ENCODE peak calls at places on chromosomes 5 and 9, in six cellular contexts. O, N, V, L, S and Q are unnamed samples. For H3K9me3, the result is how much of the 10 kb centered on the place peaks cover.

GRCh38 chr9:110446171-110446570 is 108.5 kb upstream of the TXNDC8 start:
- DNase-seq in N (no peak), O (no peak), V (no peak), L (no peak), S (peak), Q (no peak)

GRCh38 chr9:71692337-71692736 is 76.0 kb downstream of the CEMIP2 start:
- DNase-seq in L (no peak), V (no peak), S (peak), O (no peak), N (no peak), Q (peak)

GRCh38 chr5:92641031-92641962 is 939.7 kb downstream of the NR2F1-AS1 start:
- DNase-seq in N (peak), V (no peak), O (peak), S (peak), L (peak), Q (no peak)

GRCh38 chr9:129036923-129037766 is 719 bp downstream of the MIGA2 start:
- DNase-seq in L (peak), S (peak), O (no peak), N (no peak), V (no peak), Q (no peak)

GRCh38 chr9:137254624-137255447 is at the start of gene NELFB:
- DNase-seq in L (peak), S (peak), V (peak), N (peak), O (peak), Q (peak)

GRCh38 chr5:135478938-135479337 is 26.8 kb upstream of the TIFAB start:
- DNase-seq in N (no peak), S (no peak), L (no peak), V (no peak), O (no peak), Q (no peak)

GRCh38 chr5:142652563-142652962 is 33.3 kb downstream of the FGF1 start:
- DNase-seq in L (no peak), S (no peak), O (no peak), V (no peak), N (no peak), Q (no peak)

GRCh38 chr9:32986971-32987370 is 14.5 kb downstream of the APTX start:
- DNase-seq in O (no peak), L (no peak), N (no peak), S (peak), V (no peak), Q (no peak)

GRCh38 chr9:87770616-87771015 is 44.7 kb downstream of the CTSL start:
- DNase-seq in L (no peak), S (no peak), V (no peak), O (no peak), N (no peak), Q (no peak)

GRCh38 chr5:53253421-53253871 is 143.9 kb upstream of the MOCS2 start:
- DNase-seq in N (peak), V (no peak), O (peak), L (no peak), S (peak), Q (no peak)

GRCh38 chr9:113593682-113594281 is 130.3 kb downstream of the RGS3 start:
- DNase-seq in S (peak), O (peak), N (peak), L (peak), V (peak), Q (peak)

GRCh38 chr5:159849437-159850191 is 66.7 kb upstream of the ADRA1B start:
- DNase-seq in L (no peak), O (peak), V (no peak), S (peak), N (peak), Q (no peak)

GRCh38 chr9:16992138-16992537 is 121.7 kb upstream of the BNC2 start:
- DNase-seq in O (no peak), V (no peak), S (peak), L (no peak), N (no peak), Q (no peak)

GRCh38 chr5:177023247-177023703 is 779 bp downstream of the ZNF346 start:
- DNase-seq in L (no peak), N (no peak), O (peak), S (peak), V (no peak), Q (no peak)

GRCh38 chr9:109780453-109781033 is 545 bp downstream of the PALM2AKAP2 start:
- DNase-seq in N (no peak), L (peak), O (peak), S (peak), V (no peak), Q (no peak)

GRCh38 chr5:173507171-173507570 is 109.3 kb downstream of the BOD1 start:
- DNase-seq in S (no peak), V (no peak), O (no peak), N (no peak), L (no peak), Q (no peak)

GRCh38 chr5:159514229-159514822 is 184.0 kb upstream of the IL12B start:
- DNase-seq in V (no peak), N (no peak), L (no peak), S (no peak), O (no peak), Q (no peak)

GRCh38 chr9:88278036-88278435 is 110.2 kb upstream of the SPIN1 start:
- DNase-seq in O (no peak), N (no peak), V (no peak), S (no peak), L (no peak), Q (no peak)

GRCh38 chr5:80672140-80672736 is 17.5 kb upstream of the DHFR start:
- DNase-seq in O (peak), S (peak), V (peak), L (peak), N (peak), Q (peak)

GRCh38 chr5:10632110-10632903 is 68.4 kb downstream of the ANKRD33B start:
- DNase-seq in L (peak), S (no peak), V (no peak), O (no peak), N (no peak), Q (no peak)

GRCh38 chr5:61202213-61202612 is 39.9 kb upstream of the SMIM15 start:
- DNase-seq in O (no peak), N (no peak), S (peak), V (no peak), L (no peak), Q (no peak)

GRCh38 chr9:90458485-90458884 is 184.1 kb downstream of the DIRAS2 start:
- DNase-seq in O (peak), V (no peak), N (no peak), S (no peak), L (peak), Q (no peak)

GRCh38 chr5:38854907-38855306 is 9.1 kb downstream of the OSMR start:
- DNase-seq in O (no peak), L (no peak), N (no peak), V (no peak), S (no peak), Q (peak)

GRCh38 chr9:133457748-133458147 is 2.0 kb upstream of the CACFD1 start:
- DNase-seq in V (no peak), L (no peak), O (no peak), N (no peak), S (no peak), Q (no peak)

DNA sequence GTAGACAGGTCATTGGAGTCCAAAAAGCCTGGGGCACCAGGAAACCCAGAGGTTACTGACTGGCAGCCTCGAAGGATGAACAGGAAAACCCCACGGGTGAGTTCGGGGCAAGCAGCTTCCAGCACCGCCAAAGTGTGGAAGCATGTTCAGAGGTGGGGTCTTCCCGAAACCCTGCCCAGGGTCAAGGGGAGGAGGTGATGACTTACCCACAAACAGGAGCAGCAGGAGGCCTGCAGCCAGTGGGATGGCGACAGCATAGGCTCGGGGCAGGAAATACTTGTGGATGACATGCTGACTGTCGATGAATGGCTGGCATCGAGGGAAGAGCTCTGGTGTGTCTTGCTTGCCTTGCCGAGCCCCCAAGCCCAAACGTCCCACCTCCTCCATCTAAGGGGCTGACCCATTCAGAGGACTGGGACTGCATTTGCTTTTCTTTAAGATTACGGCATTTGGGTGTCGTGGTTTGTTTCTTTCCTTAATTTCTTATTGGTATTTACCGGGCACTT is 1.3 kb downstream of the DPM2 start:
- DNase-seq in V (no peak), L (no peak), N (no peak), S (no peak), O (no peak), Q (no peak)
- H3K4me3 ChIP-seq in V (peak), L (no peak), N (peak), S (peak), O (peak), Q (no peak)

GRCh38 chr9:84744726-84745125 is 75.2 kb downstream of the NTRK2 start:
- DNase-seq in V (no peak), S (no peak), L (no peak), O (no peak), N (no peak), Q (no peak)
- H3K9me3 ChIP-seq in V (under half), S (under half), L (under half), O (under half), N (under half), Q (under half)

DNA sequence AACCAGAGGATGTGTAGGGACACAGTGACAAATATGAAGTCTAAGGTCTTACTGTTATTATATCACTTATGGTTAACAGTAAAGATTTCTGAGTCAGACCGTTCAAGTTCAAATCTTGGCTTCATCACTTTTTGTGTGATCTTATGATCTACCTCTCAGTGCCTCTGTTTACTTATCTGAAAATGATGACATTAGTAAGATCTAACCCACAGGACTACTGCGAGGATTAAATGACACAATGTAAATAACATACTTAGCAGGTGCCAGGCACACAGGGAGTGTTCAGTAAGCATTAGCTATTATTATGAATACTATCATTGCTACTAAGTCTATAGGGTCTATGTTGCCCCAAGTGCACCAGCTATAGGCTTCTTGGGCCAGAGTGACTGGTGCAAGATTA is 2.0 kb downstream of the IRF1 start:
- DNase-seq in N (no peak), L (no peak), V (no peak), O (peak), S (no peak), Q (no peak)
- H3K4me3 ChIP-seq in N (peak), L (peak), V (peak), O (peak), S (peak), Q (peak)

GRCh38 chr5:83474170-83474796 is 2.7 kb downstream of the VCAN start:
- DNase-seq in S (peak), L (peak), N (peak), V (peak), O (peak), Q (peak)

GRCh38 chr5:83472213-83472507 is 616 bp downstream of the VCAN start:
- DNase-seq in O (peak), S (no peak), V (no peak), L (no peak), N (no peak), Q (no peak)

GRCh38 chr5:83472508-83473343 is 1.2 kb downstream of the VCAN start:
- DNase-seq in L (peak), V (peak), S (peak), O (no peak), N (no peak), Q (peak)

GRCh38 chr5:83474986-83475385 is 3.4 kb downstream of the VCAN start:
- DNase-seq in V (no peak), N (no peak), L (no peak), O (peak), S (no peak), Q (no peak)

DNA sequence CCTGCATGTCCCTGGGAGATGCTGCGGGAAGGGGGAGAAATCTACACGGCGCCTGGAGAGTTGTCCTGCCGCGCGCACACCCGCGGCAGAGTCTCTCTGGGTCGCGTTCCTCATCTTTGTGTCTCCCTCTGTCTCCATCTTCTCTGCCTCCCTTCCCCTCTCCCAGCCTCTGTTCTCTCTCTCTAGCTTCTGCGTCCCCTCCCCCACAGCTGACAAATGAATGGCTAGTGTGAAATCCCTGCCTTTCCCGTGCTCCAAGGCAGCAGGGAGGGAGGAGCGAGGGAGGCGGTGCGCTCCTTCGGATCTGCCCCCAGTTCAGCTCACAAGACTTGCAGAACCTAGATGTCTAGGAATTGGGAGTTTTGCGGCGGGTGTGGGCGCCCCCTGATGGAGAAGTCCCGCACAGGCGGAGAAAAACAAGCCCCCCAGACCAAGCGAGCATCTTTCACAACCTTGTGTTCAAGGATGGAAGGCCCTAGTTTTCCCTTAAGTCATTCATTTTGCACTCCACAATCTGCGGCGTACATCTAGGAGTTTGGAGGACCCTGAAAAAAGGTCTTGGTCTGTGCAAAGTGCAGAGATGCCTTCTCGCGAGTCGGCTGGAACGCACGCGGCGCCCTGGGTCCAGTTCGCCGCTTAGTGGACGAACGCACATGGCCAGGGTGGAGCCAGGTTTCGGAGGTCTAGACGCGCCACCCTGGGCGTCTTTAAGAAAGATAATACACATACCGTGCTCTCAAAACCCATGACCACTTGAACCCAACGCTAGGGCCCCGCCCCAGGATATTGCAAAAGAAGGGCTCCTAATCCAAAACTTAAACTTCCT is 2.0 kb downstream of the VCAN start:
- DNase-seq in L (peak), V (peak), S (peak), O (peak), N (peak), Q (peak)
- H3K9me3 ChIP-seq in L (under half), V (under half), S (under half), O (under half), N (under half), Q (under half)

GRCh38 chr5:105828855-105829254 is 1841.9 kb downstream of the EFNA5 start:
- DNase-seq in N (no peak), V (no peak), O (no peak), L (no peak), S (no peak), Q (no peak)
- H3K4me3 ChIP-seq in N (no peak), V (no peak), O (no peak), L (no peak), S (no peak), Q (no peak)

DNA sequence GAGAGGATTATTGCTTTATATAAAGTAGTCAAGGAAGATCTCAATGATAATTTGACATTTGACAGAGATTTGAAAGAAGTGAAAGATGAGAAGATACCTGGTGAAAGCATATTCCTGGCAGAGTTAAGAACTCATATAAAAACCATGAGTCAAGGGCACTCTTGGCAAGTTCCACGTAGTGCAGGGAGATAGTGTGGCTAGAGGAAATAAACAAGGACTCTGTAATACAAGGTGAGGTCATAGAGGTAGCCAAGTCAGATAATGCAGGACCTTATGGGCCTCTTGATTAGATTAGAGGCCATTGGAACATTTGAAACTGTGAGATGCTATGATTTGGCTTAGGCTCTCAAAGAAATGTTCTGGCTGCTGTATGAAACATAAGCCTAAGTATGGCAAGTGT is 72.3 kb downstream of the HCN1 start:
- DNase-seq in N (no peak), O (peak), L (no peak), S (no peak), V (no peak), Q (no peak)
- H3K9me3 ChIP-seq in N (under half), O (under half), L (under half), S (under half), V (under half), Q (under half)